ENCODE peak calls at places on chromosomes 11 and 22, in nine cellular contexts. X is uterus, E is fibroblast of the aortic adventitia, T is GM23338, U is right lobe of liver, P is A673, N is cardiac fibroblast, O is astrocyte of the cerebellum, R is fibroblast of lung. Y is an unnamed sample.

GRCh38 chr22:49446145-49446758 is 381.4 kb downstream of the BRD1 start:
- DNase-seq in E (no peak), P (no peak), X (no peak), O (no peak), T (no peak), R (no peak), N (no peak), U (no peak), Y (no peak)

GRCh38 chr11:18720086-18720810 is 5.7 kb downstream of the IGSF22 start:
- DNase-seq in U (no peak), T (no peak), R (peak), P (no peak), E (peak), O (no peak), N (peak), X (peak), Y (no peak)

GRCh38 chr11:110755961-110756360 is 43.7 kb upstream of the ARHGAP20 start:
- DNase-seq in U (no peak), P (no peak), O (no peak), E (no peak), T (no peak), N (no peak), R (no peak), X (no peak), Y (peak)

GRCh38 chr11:121932646-121933185 is 183.3 kb downstream of the BLID start:
- DNase-seq in O (no peak), N (no peak), X (no peak), U (no peak), E (no peak), T (peak), R (peak), P (no peak), Y (no peak)

GRCh38 chr11:21810650-21811049 is 382.2 kb upstream of the ANO5 start:
- DNase-seq in O (no peak), T (no peak), R (no peak), N (no peak), U (no peak), X (no peak), P (peak), E (no peak), Y (no peak)

GRCh38 chr11:11580831-11581492 is 40.8 kb downstream of the GALNT18 start:
- DNase-seq in U (no peak), E (no peak), X (no peak), T (no peak), R (no peak), N (no peak), P (no peak), O (no peak), Y (no peak)

GRCh38 chr22:46058591-46059519 is 81.9 kb upstream of the WNT7B start:
- DNase-seq in U (peak), X (peak), T (no peak), R (peak), O (no peak), P (no peak), E (peak), N (no peak), Y (no peak)

GRCh38 chr11:112795142-112795815 is 165.9 kb upstream of the NCAM1 start:
- DNase-seq in N (peak), E (peak), R (peak), U (peak), O (no peak), T (peak), X (peak), P (peak), Y (no peak)

GRCh38 chr22:25282346-25282670 is 62.9 kb downstream of the CRYBB2 start:
- DNase-seq in E (no peak), X (no peak), N (no peak), T (peak), U (no peak), P (no peak), R (no peak), O (no peak), Y (no peak)

GRCh38 chr11:41499429-41499828 is 40.0 kb upstream of the LRRC4C start:
- DNase-seq in O (no peak), U (no peak), R (peak), X (no peak), E (no peak), P (peak), T (peak), N (no peak), Y (no peak)

GRCh38 chr11:116826751-116827431 is 2.8 kb upstream of the APOC3 start:
- DNase-seq in R (no peak), P (no peak), U (peak), O (no peak), N (no peak), T (no peak), E (no peak), X (no peak), Y (no peak)
- H3K4me3 ChIP-seq in R (no peak), P (no peak), U (peak), O (no peak), N (no peak), T (no peak), E (no peak), X (no peak), Y (no peak)

GRCh38 chr11:8756201-8756600 is 73.6 kb downstream of the RPL27A start:
- DNase-seq in N (no peak), E (peak), P (no peak), X (no peak), U (no peak), R (peak), T (no peak), O (no peak), Y (no peak)

GRCh38 chr11:8757047-8757446 is 74.5 kb downstream of the RPL27A start:
- DNase-seq in P (no peak), N (no peak), E (peak), U (no peak), X (no peak), R (peak), O (no peak), T (no peak), Y (no peak)

GRCh38 chr11:8758619-8759169 is 76.1 kb downstream of the RPL27A start:
- DNase-seq in R (no peak), E (no peak), T (no peak), O (no peak), X (no peak), N (no peak), P (no peak), U (no peak), Y (no peak)

GRCh38 chr11:8757533-8757932 is 74.9 kb downstream of the RPL27A start:
- DNase-seq in E (no peak), X (no peak), U (no peak), R (no peak), T (no peak), P (no peak), N (no peak), O (no peak), Y (no peak)

GRCh38 chr11:8754241-8754640 is 71.6 kb downstream of the RPL27A start:
- DNase-seq in P (no peak), N (peak), E (peak), X (no peak), O (no peak), R (no peak), T (no peak), U (no peak), Y (no peak)
- TF ChIP-seq CTCF in P (no peak), N (peak), E (peak), X (no peak), O (no peak), R (peak), T (peak), U (no peak), Y (no peak)

DNA sequence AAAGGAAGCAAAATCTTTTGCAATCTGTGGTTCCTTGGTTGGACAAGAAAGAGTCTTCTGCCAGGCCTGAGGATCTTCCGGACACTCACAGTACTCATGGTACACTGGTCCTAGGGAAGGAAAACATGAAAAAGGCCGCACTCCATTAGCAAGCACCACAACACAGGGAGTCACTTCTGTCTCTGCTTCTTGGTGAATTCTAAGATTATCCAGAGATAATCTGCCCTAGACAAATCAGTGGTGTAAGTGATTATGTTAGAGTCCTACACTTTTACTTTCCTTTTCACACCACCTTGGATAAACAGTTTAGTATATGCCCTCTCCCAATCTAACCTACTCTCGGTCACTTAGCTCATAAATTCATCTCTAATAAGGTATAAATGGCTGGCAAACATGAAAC is 11.9 kb downstream of the POGLUT3 start:
- DNase-seq in E (no peak), R (no peak), O (no peak), T (no peak), U (no peak), X (no peak), N (no peak), P (no peak), Y (no peak)
- H3K4me3 ChIP-seq in E (no peak), R (no peak), O (no peak), T (no peak), U (no peak), X (no peak), N (no peak), P (no peak), Y (no peak)

GRCh38 chr22:29820941-29821789 is 16.9 kb downstream of the ASCC2 start:
- DNase-seq in N (peak), R (peak), E (peak), O (peak), T (no peak), U (peak), X (peak), P (peak), Y (peak)

GRCh38 chr22:29827091-29827490 is 11.0 kb downstream of the ASCC2 start:
- DNase-seq in R (peak), O (no peak), E (no peak), X (no peak), T (no peak), N (no peak), U (no peak), P (no peak), Y (no peak)

GRCh38 chr22:29821790-29822130 is 16.3 kb downstream of the ASCC2 start:
- DNase-seq in E (no peak), X (no peak), T (no peak), N (no peak), R (no peak), P (no peak), O (no peak), U (no peak), Y (no peak)

GRCh38 chr22:29825578-29825977 is 12.5 kb downstream of the ASCC2 start:
- DNase-seq in E (no peak), R (no peak), U (no peak), N (no peak), T (no peak), O (no peak), X (no peak), P (no peak), Y (no peak)

GRCh38 chr22:29824677-29825076 is 13.4 kb downstream of the ASCC2 start:
- DNase-seq in U (no peak), E (peak), N (no peak), X (no peak), T (no peak), P (no peak), R (no peak), O (no peak), Y (no peak)
- TF ChIP-seq CTCF in U (no peak), E (no peak), N (no peak), X (no peak), T (no peak), P (no peak), R (no peak), O (no peak), Y (no peak)

DNA sequence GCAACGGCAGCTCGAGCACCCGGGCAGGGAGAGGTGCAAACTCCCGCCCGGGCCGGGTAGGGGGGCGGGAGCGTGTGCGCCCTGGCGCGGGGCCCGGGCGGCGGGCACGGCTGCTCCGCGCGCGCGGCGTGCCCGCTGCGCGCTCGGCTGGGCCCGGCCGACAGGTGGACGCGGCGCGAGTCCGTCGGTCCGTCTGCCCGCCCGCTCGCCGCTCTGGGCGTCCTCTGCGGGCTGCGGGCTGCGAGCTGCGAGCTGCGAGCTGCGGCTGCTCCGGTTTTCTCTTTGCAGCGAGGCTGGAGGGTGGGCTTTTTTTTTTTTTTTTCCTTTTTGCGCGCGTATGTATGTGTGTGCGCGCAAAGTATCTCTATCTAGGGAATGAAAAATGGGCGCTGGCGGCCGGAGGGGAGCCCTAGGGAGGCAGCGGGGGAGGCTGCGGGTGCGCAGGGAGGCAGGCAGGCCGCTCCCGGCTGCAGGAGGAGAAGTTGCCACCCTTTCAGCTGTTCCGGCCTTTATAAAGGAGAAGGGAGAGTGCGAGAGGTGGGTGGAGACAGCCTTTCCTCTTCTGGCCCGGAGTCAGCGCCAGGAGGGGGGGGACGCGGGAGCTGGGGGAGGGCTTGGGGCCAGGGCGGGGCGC is at the start of gene PDGFB:
- DNase-seq in R (no peak), N (peak), U (no peak), P (peak), X (no peak), O (no peak), E (no peak), T (peak), Y (no peak)
- H3K4me3 ChIP-seq in R (no peak), N (peak), U (peak), P (peak), X (peak), O (peak), E (no peak), T (peak), Y (peak)

DNA sequence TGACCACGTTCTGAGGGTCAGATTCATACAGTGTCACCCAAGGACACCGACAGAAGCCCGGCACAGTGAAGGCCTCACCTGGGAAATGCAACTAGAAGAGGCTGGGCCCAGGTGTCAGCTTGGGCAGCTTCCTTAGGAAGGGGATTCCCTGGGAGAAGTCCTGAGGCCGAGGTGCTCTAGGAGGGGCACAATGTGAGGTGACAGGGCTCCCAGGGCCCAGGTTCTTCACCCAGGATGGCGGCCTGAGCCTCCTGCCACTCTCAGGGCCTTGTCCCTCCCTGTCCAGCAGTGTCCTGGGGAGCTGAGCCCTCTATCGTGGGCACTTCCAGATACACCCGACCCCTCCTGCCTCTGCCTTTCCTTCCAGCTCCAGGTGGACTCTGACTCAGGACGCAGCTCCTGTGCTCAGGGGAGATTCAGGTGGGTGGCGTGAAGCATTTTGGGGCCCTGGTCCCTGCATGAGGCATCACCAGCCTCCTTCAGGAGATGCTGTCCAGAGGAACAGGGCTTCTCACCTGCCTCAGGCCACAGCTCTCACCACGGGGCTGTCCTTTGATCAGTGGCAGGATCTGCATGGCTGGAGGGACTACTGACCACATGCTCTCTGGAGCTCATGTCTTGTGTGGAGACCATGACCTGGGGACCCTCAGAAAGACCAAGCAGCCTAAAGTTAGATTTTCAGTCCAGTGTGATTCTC is 58.6 kb downstream of the GGTLC2 start:
- DNase-seq in N (no peak), O (no peak), P (no peak), R (no peak), E (no peak), U (no peak), T (no peak), X (no peak), Y (no peak)
- TF ChIP-seq CTCF in N (no peak), O (no peak), P (no peak), R (no peak), E (no peak), U (no peak), T (no peak), X (no peak), Y (no peak)

GRCh38 chr11:44318369-44318768 is 8.4 kb upstream of the ALX4 start:
- DNase-seq in P (peak), E (no peak), T (no peak), X (no peak), U (no peak), O (no peak), N (no peak), R (no peak), Y (no peak)

GRCh38 chr11:44320289-44320973 is 10.5 kb upstream of the ALX4 start:
- DNase-seq in E (no peak), R (no peak), P (no peak), U (no peak), X (no peak), T (no peak), N (no peak), O (no peak), Y (no peak)

GRCh38 chr11:44321059-44321458 is 11.1 kb upstream of the ALX4 start:
- DNase-seq in O (no peak), P (no peak), X (no peak), R (no peak), T (no peak), U (no peak), E (no peak), N (no peak), Y (no peak)

GRCh38 chr11:44319170-44319551 is 9.2 kb upstream of the ALX4 start:
- DNase-seq in N (no peak), O (no peak), R (no peak), X (no peak), E (no peak), U (no peak), T (peak), P (no peak), Y (no peak)

DNA sequence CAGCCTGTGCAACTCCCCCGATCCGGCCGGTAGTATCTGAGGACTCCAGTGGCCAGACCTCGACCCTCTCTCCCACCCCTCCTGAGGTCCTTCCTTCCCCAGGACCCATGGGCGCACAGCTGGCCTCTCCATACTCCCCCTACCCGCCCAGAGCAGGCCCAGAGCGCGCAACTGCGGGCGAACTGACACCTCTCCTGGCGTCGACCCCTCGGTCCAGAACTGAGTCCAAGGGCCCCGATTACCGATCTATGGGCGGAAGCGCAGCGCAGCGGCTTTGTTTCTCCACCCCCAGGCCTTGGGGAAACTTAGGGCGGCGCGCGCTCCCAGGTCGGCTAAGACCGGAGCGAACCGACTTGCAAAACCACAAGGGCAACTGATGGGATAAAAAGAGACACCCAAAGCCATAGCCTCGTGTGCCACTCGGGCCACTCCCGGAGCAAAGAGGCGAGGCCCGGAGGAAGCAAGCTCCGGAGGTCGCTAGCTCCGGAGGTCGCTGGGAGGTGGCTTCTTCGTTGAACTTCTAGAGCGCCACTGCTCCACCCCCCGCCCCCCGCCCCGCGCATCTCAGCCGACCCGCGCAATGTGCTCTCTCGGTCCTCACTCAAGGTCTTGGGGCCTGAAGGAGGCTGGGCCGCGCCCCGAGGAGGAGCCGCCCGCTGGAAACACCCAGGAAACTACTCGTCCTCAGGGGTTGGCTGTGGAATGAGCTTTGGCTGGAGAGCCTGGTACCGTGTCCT is 9.8 kb upstream of the ALX4 start:
- DNase-seq in U (no peak), R (no peak), N (no peak), X (no peak), P (no peak), T (peak), O (no peak), E (no peak), Y (no peak)
- H3K4me3 ChIP-seq in U (no peak), R (no peak), N (no peak), X (no peak), P (no peak), T (peak), O (no peak), E (no peak), Y (no peak)

Y was measured in LNCaP clone FGC.